ENCODE peak calls at places on chromosomes 16 and 17, in eight cellular contexts. U is HT-29; G is uterus; T is nephron progenitor cell; C is hypothalamus; A is nucleus accumbens; F is stimulated activated naive CD8-positive, alpha-beta T cell treated with anti-CD3 and anti-CD28 coated beads, Interleukin-15, Interleukin-2, amounts not matched to agents 100 U/mL and 50 U/mL, for 24 hours; R is brain microvascular endothelial cell. B is an unnamed sample.

GRCh38 chr17:28881533-28882056 is 15.9 kb downstream of the FLOT2 start:
- DNase-seq in A (no peak), T (no peak), F (no peak), G (no peak), C (no peak), R (no peak), U (no peak), B (no peak)

GRCh38 chr17:78808106-78808635 is 26.1 kb upstream of the CYTH1 start:
- DNase-seq in U (no peak), T (no peak), A (no peak), G (no peak), F (no peak), R (no peak), C (no peak), B (no peak)

GRCh38 chr17:20267459-20267842 is 199.9 kb downstream of the LGALS9B start:
- DNase-seq in T (no peak), F (peak; percentile 30), A (no peak), R (no peak), C (no peak), U (no peak), G (no peak), B (peak; percentile 5)

GRCh38 chr17:40157972-40158371 is 17.6 kb downstream of the CASC3 start:
- DNase-seq in R (no peak), G (no peak), T (no peak), U (no peak), A (no peak), C (no peak), F (no peak), B (no peak)

GRCh38 chr17:4593021-4593797 is 8.9 kb downstream of the SMTNL2 start:
- DNase-seq in F (no peak), T (no peak), G (no peak), C (no peak), U (no peak), R (no peak), A (no peak), B (no peak)

GRCh38 chr17:57284984-57285646 is 28.8 kb downstream of the MSI2 start:
- DNase-seq in U (no peak), C (no peak), T (no peak), F (peak; percentile 76), G (no peak), R (no peak), A (no peak), B (peak; percentile 90)

GRCh38 chr17:52158450-52159042 is at the start of gene CA10:
- DNase-seq in G (no peak), R (no peak), T (peak; percentile 47), A (no peak), C (no peak), U (no peak), F (no peak), B (no peak)

GRCh38 chr17:50139950-50140885 is 10.3 kb upstream of the SAMD14 start:
- DNase-seq in C (peak; percentile 69), R (peak; percentile 77), F (peak; percentile 85), T (peak; percentile 82), G (peak; percentile 81), U (peak; percentile 79), A (peak; percentile 79), B (peak; percentile 78)

GRCh38 chr17:35189291-35189690 is 4.9 kb downstream of the SLC35G3 start:
- DNase-seq in U (no peak), G (no peak), F (no peak), R (no peak), T (no peak), C (no peak), A (no peak), B (no peak)

GRCh38 chr16:54007504-54007903 is 279.1 kb downstream of the IRX3 start:
- DNase-seq in F (no peak), G (no peak), A (no peak), C (no peak), T (no peak), R (no peak), U (no peak), B (no peak)